ENCODE peak calls at places on chromosomes 2 and 18, in six cellular contexts. Y, B, K, N, C and W are unnamed samples.

GRCh38 chr2:106161938-106162814 is 31.9 kb downstream of the UXS1 start:
- DNase-seq in C (peak), B (peak), K (no peak), Y (peak), N (no peak), W (peak)

GRCh38 chr2:112121682-112122254 is 16.4 kb upstream of the FBLN7 start:
- DNase-seq in C (peak), B (peak), N (peak), K (peak), Y (peak), W (peak)

GRCh38 chr2:82796132-82796531 is 1662.9 kb downstream of the SUCLG1 start:
- DNase-seq in C (peak), K (peak), N (no peak), B (peak), Y (no peak), W (no peak)

GRCh38 chr2:85751300-85751575 is 2.6 kb upstream of the ATOH8 start:
- DNase-seq in B (no peak), K (no peak), Y (no peak), N (no peak), C (no peak), W (no peak)

GRCh38 chr2:220940646-220941045 is 631.5 kb downstream of the EPHA4 start:
- DNase-seq in N (no peak), K (no peak), B (no peak), Y (no peak), C (no peak), W (no peak)

GRCh38 chr2:172293952-172294351 is 133.4 kb upstream of the ITGA6 start:
- DNase-seq in N (no peak), C (peak), Y (no peak), K (no peak), B (peak), W (no peak)

GRCh38 chr2:120989911-120990441 is 254.3 kb downstream of the GLI2 start:
- DNase-seq in K (no peak), N (no peak), C (no peak), B (no peak), Y (no peak), W (no peak)

GRCh38 chr18:55318864-55319516 is 269.0 kb downstream of the TCF4 start:
- DNase-seq in Y (peak), B (peak), K (peak), N (no peak), C (peak), W (no peak)

GRCh38 chr2:48120759-48121242 is 214.5 kb upstream of the FBXO11 start:
- DNase-seq in B (peak), Y (no peak), N (no peak), K (no peak), C (no peak), W (no peak)

GRCh38 chr2:54341656-54342055 is 85.6 kb upstream of the TSPYL6 start:
- DNase-seq in Y (peak), C (no peak), N (no peak), B (peak), K (no peak), W (no peak)

GRCh38 chr18:45733535-45733934 is 9.6 kb downstream of the SLC14A1 start:
- DNase-seq in N (no peak), K (no peak), Y (peak), B (no peak), C (no peak), W (no peak)

GRCh38 chr18:63320041-63320689 is 596 bp upstream of the BCL2 start:
- DNase-seq in N (peak), C (peak), K (peak), B (peak), Y (peak), W (peak)

GRCh38 chr18:72700961-72701710 is 157.0 kb upstream of the CBLN2 start:
- DNase-seq in N (peak), C (peak), B (peak), K (peak), Y (peak), W (peak)

GRCh38 chr2:6865346-6866238 is at the start of gene CMPK2:
- DNase-seq in Y (peak), K (peak), C (peak), N (peak), B (peak), W (peak)

GRCh38 chr2:177334940-177335543 is 57.5 kb upstream of the AGPS start:
- DNase-seq in N (peak), K (peak), Y (peak), C (peak), B (peak), W (no peak)

GRCh38 chr2:65991332-65991731 is 443.6 kb upstream of the MEIS1 start:
- DNase-seq in B (peak), Y (no peak), N (no peak), C (no peak), K (no peak), W (no peak)

GRCh38 chr2:3870222-3870621 is 166.8 kb downstream of the DCDC2C start:
- DNase-seq in K (no peak), C (no peak), N (no peak), B (no peak), Y (no peak), W (no peak)

GRCh38 chr2:236661064-236661761 is 91.6 kb downstream of the ACKR3 start:
- DNase-seq in B (peak), C (peak), K (peak), Y (peak), N (no peak), W (no peak)

GRCh38 chr2:162161634-162162033 is 9.6 kb upstream of the GCG start:
- DNase-seq in Y (no peak), K (no peak), B (no peak), C (no peak), N (no peak), W (no peak)

GRCh38 chr2:119433636-119434327 is 2.1 kb downstream of the TMEM37 start:
- DNase-seq in B (no peak), K (no peak), C (no peak), Y (no peak), N (no peak), W (no peak)

GRCh38 chr2:39689876-39690275 is 24.2 kb downstream of the TMEM178A start:
- DNase-seq in C (no peak), Y (no peak), B (no peak), K (no peak), N (no peak), W (no peak)

GRCh38 chr2:201872576-201872975 is 66.2 kb downstream of the CDK15 start:
- DNase-seq in N (no peak), Y (no peak), B (peak), C (peak), K (no peak), W (no peak)

GRCh38 chr2:85259101-85259590 is 68.6 kb downstream of the TGOLN2 start:
- DNase-seq in N (no peak), Y (peak), C (peak), K (peak), B (peak), W (no peak)

GRCh38 chr2:96882906-96883305 is 13.0 kb upstream of the SEMA4C start:
- DNase-seq in Y (no peak), B (no peak), C (no peak), K (no peak), N (no peak), W (no peak)

GRCh38 chr2:213306320-213306942 is 22.2 kb downstream of the SPAG16 start:
- DNase-seq in B (peak), K (peak), Y (no peak), N (no peak), C (peak), W (no peak)

GRCh38 chr2:170711774-170712652 is 3.1 kb upstream of the SP5 start:
- DNase-seq in Y (peak), B (no peak), N (no peak), C (no peak), K (no peak), W (peak)

GRCh38 chr2:219573166-219573565 is 1.1 kb downstream of the INHA start:
- DNase-seq in N (no peak), B (no peak), C (no peak), K (no peak), Y (no peak), W (no peak)

GRCh38 chr2:25825238-25825637 is 53.0 kb downstream of the ASXL2 start:
- DNase-seq in N (peak), B (no peak), C (no peak), Y (no peak), K (no peak), W (peak)

GRCh38 chr18:9038277-9038871 is 64.1 kb upstream of the NDUFV2 start:
- DNase-seq in C (peak), N (no peak), B (no peak), Y (peak), K (peak), W (no peak)

GRCh38 chr2:70161069-70161534 is 29.7 kb downstream of the C2orf42 start:
- DNase-seq in B (no peak), Y (no peak), K (no peak), N (peak), C (no peak), W (peak)

GRCh38 chr2:168295051-168295450 is 47.7 kb upstream of the STK39 start:
- DNase-seq in C (no peak), B (no peak), Y (no peak), N (no peak), K (no peak), W (no peak)

GRCh38 chr18:24296273-24296672 is 101.4 kb downstream of the OSBPL1A start:
- DNase-seq in N (no peak), B (no peak), C (no peak), Y (no peak), K (no peak), W (no peak)

GRCh38 chr2:43318791-43319190 is 92.4 kb upstream of the ZFP36L2 start:
- DNase-seq in K (peak), Y (no peak), B (peak), N (no peak), C (peak), W (no peak)

GRCh38 chr2:32064021-32064678 is 794 bp downstream of the SPAST start:
- DNase-seq in N (peak), Y (peak), B (peak), C (no peak), K (peak), W (no peak)

GRCh38 chr18:37729715-37730114 is 164.1 kb upstream of the CELF4 start:
- DNase-seq in K (no peak), N (no peak), B (no peak), C (no peak), Y (no peak), W (no peak)

GRCh38 chr2:216807861-216808272 is 52.0 kb downstream of the TNP1 start:
- DNase-seq in Y (peak), N (no peak), C (peak), B (no peak), K (peak), W (no peak)

GRCh38 chr18:63454497-63454896 is 22.3 kb upstream of the SERPINB5 start:
- DNase-seq in B (no peak), K (peak), N (no peak), C (no peak), Y (no peak), W (no peak)

GRCh38 chr2:204731996-204732395 is 186.7 kb downstream of the PARD3B start:
- DNase-seq in B (peak), Y (no peak), N (no peak), K (peak), C (peak), W (no peak)

GRCh38 chr18:12989397-12990127 is 1.6 kb upstream of the CEP192 start:
- DNase-seq in K (no peak), Y (peak), C (no peak), N (no peak), B (no peak), W (no peak)
- H3K4me3 ChIP-seq in K (no peak), Y (no peak), C (no peak), N (no peak), B (no peak), W (no peak)

DNA sequence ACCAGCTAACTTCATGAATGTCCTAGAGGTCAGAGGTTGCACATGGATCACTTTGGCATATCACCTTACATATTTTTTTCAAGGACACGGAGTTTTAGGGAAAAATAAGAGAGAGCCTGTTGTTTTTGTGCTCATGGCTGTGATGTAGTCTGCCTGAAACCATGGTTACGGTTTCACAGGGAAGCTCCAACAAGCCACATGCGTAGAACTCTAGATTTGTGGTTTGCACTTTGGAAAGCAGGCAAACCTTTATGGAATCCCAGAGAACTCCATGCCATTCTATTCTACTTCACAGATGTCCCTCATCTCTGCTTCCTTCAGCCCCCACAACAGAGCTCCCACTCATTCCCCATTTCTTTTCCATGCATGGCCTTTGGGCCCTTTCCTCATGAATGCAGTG is 2.1 kb downstream of the PRKCE start:
- DNase-seq in B (no peak), N (no peak), K (peak), C (peak), Y (no peak), W (no peak)
- H3K4me3 ChIP-seq in B (no peak), N (no peak), K (no peak), C (peak), Y (no peak), W (no peak)

DNA sequence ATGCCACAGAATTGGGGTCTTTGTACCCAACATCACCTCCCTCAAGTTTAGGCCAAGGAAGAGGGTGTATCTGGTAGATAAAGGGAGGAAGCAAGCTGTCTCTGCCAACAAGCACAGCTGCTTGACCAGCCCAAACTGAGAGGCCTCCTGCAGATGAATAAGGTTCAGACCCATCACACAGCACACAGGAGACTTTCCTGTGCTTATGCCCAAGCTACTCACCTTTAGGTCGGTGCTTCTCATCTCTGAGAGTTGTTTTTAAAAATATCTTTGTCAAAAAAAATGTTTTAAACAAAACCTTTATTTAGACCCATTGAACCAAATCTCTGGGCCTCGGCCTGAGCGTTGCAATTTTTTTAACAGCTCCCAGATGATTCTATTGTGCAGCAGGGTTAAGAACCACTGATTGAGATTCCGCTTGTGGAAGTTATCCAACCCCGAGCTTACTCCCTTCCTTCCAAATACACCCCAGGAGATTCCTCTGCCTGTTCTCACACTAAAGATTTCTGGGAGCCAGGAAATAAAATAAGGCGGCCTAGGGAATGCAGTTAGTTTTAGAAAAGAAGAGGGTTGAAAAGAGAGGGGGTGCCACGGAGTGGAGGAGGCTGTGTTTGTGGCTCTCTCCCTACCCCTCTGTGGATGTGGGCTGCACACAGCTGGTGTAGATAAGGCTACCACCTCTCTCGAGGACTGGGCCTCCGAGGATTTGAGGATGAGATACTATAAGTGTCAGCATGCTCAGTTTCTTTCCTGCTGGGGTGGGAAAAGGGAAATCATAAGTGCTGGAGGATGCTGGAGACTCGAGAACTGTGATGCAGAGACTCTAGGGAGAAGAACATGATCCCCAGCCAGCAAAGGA is 24.9 kb upstream of the SP3 start:
- DNase-seq in C (no peak), K (no peak), Y (no peak), B (no peak), N (peak), W (no peak)
- H3K4me3 ChIP-seq in C (no peak), K (no peak), Y (no peak), B (no peak), N (no peak), W (no peak)

DNA sequence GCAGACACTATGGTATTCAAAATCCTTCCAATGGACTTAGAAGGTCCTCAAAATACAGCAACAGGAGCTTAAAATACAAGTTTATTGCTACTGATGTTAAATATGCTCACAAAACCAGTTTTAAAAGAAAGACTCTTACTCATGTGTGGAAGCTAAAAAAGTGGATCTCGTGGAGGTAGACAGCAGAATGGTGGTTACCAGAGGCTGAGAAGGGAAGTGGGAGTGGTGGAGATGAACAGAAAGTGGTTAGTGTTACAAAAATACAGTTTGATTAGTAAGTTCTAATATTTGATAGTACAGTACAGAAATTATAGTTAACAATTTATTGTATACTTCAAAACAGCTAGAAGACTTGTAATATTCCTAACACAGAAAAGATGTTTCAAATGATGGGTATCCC is 12.1 kb downstream of the ADAM17 start:
- DNase-seq in Y (no peak), C (no peak), B (no peak), K (no peak), N (peak), W (no peak)
- H3K4me3 ChIP-seq in Y (no peak), C (no peak), B (no peak), K (no peak), N (no peak), W (no peak)

GRCh38 chr2:57217013-57217412 is 829.6 kb upstream of the VRK2 start:
- DNase-seq in C (no peak), B (no peak), N (no peak), K (no peak), Y (no peak), W (no peak)
- H3K4me3 ChIP-seq in C (no peak), B (no peak), N (no peak), K (no peak), Y (no peak), W (no peak)